ENCODE peak calls at places on chromosomes 1 and 21, in ten cellular contexts. C, F, Y, L, Z, R, Q, G, H and V are unnamed samples.

GRCh38 chr1:155424091-155424490 is 103.4 kb downstream of the RUSC1 start:
- DNase-seq in C (no peak), F (no peak), Y (peak; percentile 38), L (no peak), Z (no peak), R (no peak), Q (no peak), G (no peak), H (no peak), V (no peak)

GRCh38 chr1:203091761-203092330 is 6.0 kb upstream of the MYOG start:
- DNase-seq in C (no peak), F (no peak), Y (no peak), L (no peak), Z (no peak), R (no peak), Q (no peak), G (no peak), H (no peak), V (no peak)

GRCh38 chr1:156126701-156127534 is 12.4 kb downstream of the LMNA start:
- DNase-seq in C (peak; percentile 71), F (peak; percentile 41), Y (peak; percentile 83), L (no peak), Z (no peak), R (peak; percentile 73), Q (peak; percentile 70), G (no peak), H (no peak), V (no peak)

GRCh38 chr1:203536575-203536974 is 42.6 kb downstream of the OPTC start:
- DNase-seq in C (no peak), F (no peak), Y (no peak), L (no peak), Z (no peak), R (no peak), Q (no peak), G (no peak), H (no peak), V (no peak)

GRCh38 chr21:35410123-35410522 is 361.0 kb upstream of the RUNX1 start:
- DNase-seq in C (no peak), F (no peak), Y (no peak), L (no peak), Z (no peak), R (no peak), Q (no peak), G (no peak), H (no peak), V (no peak)

GRCh38 chr1:11473635-11474034 is 5.3 kb upstream of the DISP3 start:
- DNase-seq in C (no peak), F (no peak), Y (no peak), L (peak; percentile 85), Z (no peak), R (no peak), Q (no peak), G (no peak), H (no peak), V (peak; percentile 11)

GRCh38 chr1:248822148-248823032 is 3.3 kb downstream of the SH3BP5L start:
- DNase-seq in C (peak; percentile 15), F (no peak), Y (no peak), L (no peak), Z (no peak), R (no peak), Q (no peak), G (no peak), H (peak; percentile 10), V (no peak)

GRCh38 chr1:36602189-36602588 is 119.5 kb upstream of the CSF3R start:
- DNase-seq in C (no peak), F (no peak), Y (no peak), L (peak; percentile 68), Z (no peak), R (no peak), Q (no peak), G (no peak), H (no peak), V (no peak)

GRCh38 chr1:232084584-232085223 is 458.1 kb downstream of the DISC1 start:
- DNase-seq in C (no peak), F (no peak), Y (peak; percentile 29), L (peak; percentile 65), Z (no peak), R (no peak), Q (no peak), G (no peak), H (no peak), V (peak; percentile 38)

GRCh38 chr21:21622460-21623234 is 624.4 kb downstream of the NCAM2 start:
- DNase-seq in C (no peak), F (no peak), Y (no peak), L (no peak), Z (no peak), R (no peak), Q (no peak), G (no peak), H (no peak), V (no peak)

DNA sequence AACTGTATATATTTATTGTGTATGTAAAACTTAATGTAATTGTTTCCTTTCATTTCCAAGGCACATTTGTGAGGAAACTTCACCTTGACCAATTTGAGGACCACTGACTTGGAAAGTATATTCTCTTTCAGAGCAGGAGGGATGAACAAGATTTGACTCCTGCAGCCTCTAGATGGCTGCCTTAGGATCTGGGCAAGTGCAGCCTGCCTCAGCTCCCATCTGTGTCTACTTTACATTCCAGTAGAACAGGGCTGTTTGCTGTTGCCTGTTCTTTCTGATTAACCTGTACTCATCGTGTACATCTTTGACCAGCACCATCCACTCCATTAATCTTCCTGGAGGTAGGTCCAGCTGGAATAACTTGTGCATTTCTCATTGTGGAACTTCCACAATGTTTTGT is 312.8 kb downstream of the HLX start:
- DNase-seq in C (no peak), F (no peak), Y (no peak), L (no peak), Z (no peak), R (no peak), Q (no peak), G (no peak), H (no peak), V (no peak)
- H3K4me3 ChIP-seq in C (no peak overlapping the region), F (no peak overlapping the region), Y (no peak overlapping the region), L (no peak overlapping the region), Z (no peak overlapping the region), R (no peak overlapping the region), Q (no peak overlapping the region), G (no peak overlapping the region), H (no peak overlapping the region), V (no peak overlapping the region)

GRCh38 chr1:17739050-17739449 is 16.1 kb upstream of the ACTL8 start:
- DNase-seq in C (no peak), F (no peak), Y (no peak), L (no peak), Z (no peak), R (no peak), Q (no peak), G (no peak), H (no peak), V (no peak)
- TF ChIP-seq CTCF in C (no peak), F (no peak), Y (no peak), L (no peak), Z (no peak), R (no peak), Q (no peak), G (no peak), H (no peak), V (no peak)

DNA sequence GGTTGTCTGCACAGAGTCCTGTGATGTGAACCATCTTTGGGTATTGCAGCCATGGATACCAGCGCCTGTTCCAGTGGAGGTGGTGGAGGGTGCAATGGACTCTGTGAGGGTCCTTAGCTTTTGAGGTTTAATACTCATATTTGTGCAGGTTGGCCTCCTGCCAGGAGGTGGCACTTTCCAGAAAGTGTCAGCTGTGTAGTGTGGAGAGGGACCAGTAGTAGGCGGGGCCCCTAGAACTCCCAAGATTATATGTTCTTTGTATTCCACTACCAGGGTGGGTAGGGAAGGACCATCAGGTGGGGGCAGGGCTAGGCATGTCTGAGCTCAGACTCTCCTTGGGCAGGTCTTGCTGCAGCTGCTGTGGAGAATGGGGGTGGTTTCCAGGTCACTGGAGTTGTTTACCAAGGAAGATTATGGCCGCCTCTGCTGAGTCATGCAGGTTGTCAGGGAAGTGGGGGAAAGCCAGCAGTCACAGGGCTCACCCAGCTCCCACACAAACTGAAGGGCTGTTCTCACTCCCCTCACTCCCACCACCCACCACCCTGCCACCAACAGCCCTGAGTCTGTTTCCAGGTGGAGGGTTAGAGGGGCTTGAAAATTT is 31.2 kb upstream of the ZNF678 start:
- DNase-seq in C (no peak), F (no peak), Y (no peak), L (no peak), Z (no peak), R (peak; percentile 30), Q (no peak), G (no peak), H (no peak), V (no peak)
- H3K9me3 ChIP-seq in C (peaks cover 61% of the 10 kb centered on the region), F (peaks cover 100% of the 10 kb centered on the region), Y (no peaks in the 10 kb centered on the region), L (peaks cover 53% of the 10 kb centered on the region), Z (peaks cover 5% of the 10 kb centered on the region), R (peaks cover 91% of the 10 kb centered on the region), Q (peaks cover 65% of the 10 kb centered on the region), G (peaks cover 8% of the 10 kb centered on the region), H (no peaks in the 10 kb centered on the region), V (no peaks in the 10 kb centered on the region)

GRCh38 chr1:222547260-222547614 is 667 bp downstream of the HHIPL2 start:
- DNase-seq in C (no peak), F (no peak), Y (no peak), L (no peak), Z (no peak), R (no peak), Q (no peak), G (no peak), H (no peak), V (no peak)

GRCh38 chr1:222543817-222544216 is 4.1 kb downstream of the HHIPL2 start:
- DNase-seq in C (no peak), F (no peak), Y (no peak), L (peak; percentile 10), Z (no peak), R (no peak), Q (no peak), G (no peak), H (no peak), V (no peak)

GRCh38 chr1:222546091-222546490 is 1.8 kb downstream of the HHIPL2 start:
- DNase-seq in C (no peak), F (no peak), Y (no peak), L (no peak), Z (no peak), R (no peak), Q (no peak), G (no peak), H (no peak), V (peak; percentile 55)

GRCh38 chr1:222547944-222548671 is at the start of gene HHIPL2:
- DNase-seq in C (no peak), F (no peak), Y (no peak), L (no peak), Z (no peak), R (no peak), Q (no peak), G (no peak), H (no peak), V (no peak)

DNA sequence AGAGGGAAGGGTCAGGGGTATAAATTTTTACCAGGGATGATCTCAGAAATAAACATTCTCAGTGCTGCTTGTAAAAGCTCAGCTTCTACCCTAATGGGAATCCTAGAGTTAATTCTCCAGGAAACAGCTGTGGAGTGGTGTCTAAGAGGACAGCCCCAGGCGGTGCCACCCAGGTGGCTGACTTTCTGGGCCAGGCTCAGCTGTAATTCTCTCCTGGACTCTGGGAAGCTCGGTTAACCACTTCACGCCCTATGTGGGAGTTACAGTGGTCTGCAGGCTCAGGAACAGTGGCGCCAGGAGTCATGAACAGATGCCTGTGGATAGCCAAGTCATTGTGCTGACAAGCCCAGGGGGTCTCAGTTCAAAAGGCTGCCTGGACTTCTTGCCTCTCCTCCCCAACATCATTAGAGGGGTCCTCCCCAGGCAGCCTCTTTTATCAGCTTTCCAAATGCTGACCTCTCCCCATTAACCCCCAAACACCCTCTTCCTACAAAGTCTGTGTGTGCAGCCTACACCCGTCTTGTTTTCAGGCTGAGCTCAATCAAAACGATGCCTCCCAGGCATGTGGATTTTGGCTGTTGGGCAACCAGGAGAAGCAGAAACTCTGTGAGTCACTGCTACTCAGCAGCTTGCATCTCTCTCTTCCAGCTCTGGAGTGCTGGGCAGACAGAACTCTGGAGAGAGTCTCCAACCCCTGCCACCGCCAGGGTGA is 1.2 kb downstream of the HHIPL2 start:
- DNase-seq in C (no peak), F (no peak), Y (peak; percentile 80), L (peak; percentile 34), Z (no peak), R (no peak), Q (no peak), G (peak; percentile 73), H (no peak), V (peak; percentile 72)
- H3K4me3 ChIP-seq in C (no peak overlapping the region), F (no peak overlapping the region), Y (peak overlapping the region; percentile 18), L (no peak overlapping the region), Z (no peak overlapping the region), R (no peak overlapping the region), Q (no peak overlapping the region), G (peak overlapping the region; percentile 12), H (no peak overlapping the region), V (no peak overlapping the region)